ENCODE peak calls at places on chromosomes 2 and 18, in ten cellular contexts. O is GM23338, E is IMR-90, Q is heart right ventricle, U is adrenal gland, S is aorta, G is GM23248, H is ovary, Y is vagina, Z is body of pancreas. B is an unnamed sample. For H3K36me3, the result is how much of the 10 kb centered on the place peaks cover.

GRCh38 chr2:190532581-190532980 is 1.9 kb downstream of the NEMP2 start:
- DNase-seq in O (no peak), E (no peak), Q (no peak), U (no peak), S (no peak), G (no peak), H (no peak), Y (no peak), Z (no peak), B (no peak)

GRCh38 chr2:191166111-191166755 is 15.4 kb upstream of the STAT4 start:
- DNase-seq in O (no peak), E (peak), Q (no peak), U (no peak), S (no peak), G (peak), H (no peak), Y (no peak), Z (no peak), B (no peak)

GRCh38 chr2:98458207-98458606 is 13.5 kb downstream of the INPP4A start:
- DNase-seq in O (no peak), E (peak), Q (no peak), U (no peak), S (no peak), G (peak), H (no peak), Y (peak), Z (no peak), B (peak)

GRCh38 chr2:96537734-96538486 is 1.4 kb downstream of the ARID5A start:
- DNase-seq in O (peak), E (no peak), Q (peak), U (no peak), S (peak), G (peak), H (no peak), Y (no peak), Z (no peak), B (peak)

GRCh38 chr2:71667256-71668182 is 214.2 kb downstream of the DYSF start:
- DNase-seq in O (no peak), E (no peak), Q (no peak), U (no peak), S (peak), G (no peak), H (peak), Y (no peak), Z (no peak), B (no peak)

GRCh38 chr18:75475228-75475627 is 47.7 kb upstream of the SMIM21 start:
- DNase-seq in O (no peak), E (peak), Q (no peak), U (no peak), S (no peak), G (peak), H (no peak), Y (no peak), Z (no peak), B (no peak)

GRCh38 chr18:34467059-34467458 is 242.3 kb upstream of the NOL4 start:
- DNase-seq in O (no peak), E (no peak), Q (no peak), U (no peak), S (no peak), G (peak), H (no peak), Y (no peak), Z (no peak), B (no peak)

GRCh38 chr2:200199576-200200263 is 106.8 kb upstream of the SPATS2L start:
- DNase-seq in O (peak), E (no peak), Q (no peak), U (no peak), S (no peak), G (no peak), H (no peak), Y (no peak), Z (no peak), B (no peak)

GRCh38 chr2:221502270-221502973 is 69.7 kb downstream of the EPHA4 start:
- DNase-seq in O (no peak), E (peak), Q (no peak), U (no peak), S (no peak), G (peak), H (no peak), Y (no peak), Z (no peak), B (no peak)

GRCh38 chr2:158970522-158970855 is 2.0 kb downstream of the TANC1 start:
- DNase-seq in O (no peak), E (no peak), Q (no peak), U (no peak), S (no peak), G (no peak), H (no peak), Y (no peak), Z (no peak), B (no peak)

GRCh38 chr2:40243581-40243980 is 208.3 kb downstream of the SLC8A1 start:
- DNase-seq in O (no peak), E (peak), Q (no peak), U (no peak), S (no peak), G (peak), H (no peak), Y (no peak), Z (no peak), B (no peak)

GRCh38 chr2:56155188-56155587 is 28.6 kb upstream of the CCDC85A start:
- DNase-seq in O (no peak), E (no peak), Q (no peak), U (no peak), S (no peak), G (no peak), H (no peak), Y (no peak), Z (no peak), B (no peak)

GRCh38 chr2:15287447-15288184 is 273.5 kb downstream of the NBAS start:
- DNase-seq in O (peak), E (no peak), Q (no peak), U (no peak), S (no peak), G (no peak), H (no peak), Y (no peak), Z (no peak), B (no peak)

GRCh38 chr2:27622921-27623384 is 5.9 kb downstream of the CCDC121 start:
- DNase-seq in O (peak), E (peak), Q (no peak), U (no peak), S (no peak), G (peak), H (no peak), Y (no peak), Z (no peak), B (no peak)

GRCh38 chr2:62760555-62760954 is 55.0 kb downstream of the EHBP1 start:
- DNase-seq in O (no peak), E (peak), Q (no peak), U (no peak), S (no peak), G (peak), H (no peak), Y (no peak), Z (no peak), B (no peak)

GRCh38 chr2:179274749-179275148 is 10.1 kb upstream of the SESTD1 start:
- DNase-seq in O (no peak), E (peak), Q (no peak), U (no peak), S (no peak), G (no peak), H (no peak), Y (no peak), Z (no peak), B (no peak)

GRCh38 chr2:105252271-105252670 is 10.7 kb downstream of the GPR45 start:
- DNase-seq in O (peak), E (no peak), Q (no peak), U (no peak), S (no peak), G (no peak), H (no peak), Y (no peak), Z (no peak), B (no peak)

GRCh38 chr2:206531996-206532543 is 88.7 kb downstream of the ADAM23 start:
- DNase-seq in O (no peak), E (peak), Q (peak), U (peak), S (no peak), G (peak), H (no peak), Y (no peak), Z (no peak), B (no peak)

GRCh38 chr18:59002974-59003594 is 136.6 kb upstream of the SEC11C start:
- DNase-seq in O (no peak), E (no peak), Q (no peak), U (no peak), S (no peak), G (no peak), H (no peak), Y (no peak), Z (no peak), B (no peak)

GRCh38 chr2:72915907-72916742 is 1.2 kb upstream of the EMX1 start:
- DNase-seq in O (peak), E (no peak), Q (no peak), U (no peak), S (peak), G (peak), H (peak), Y (no peak), Z (peak), B (peak)

GRCh38 chr2:29485631-29486030 is 370.4 kb downstream of the CLIP4 start:
- DNase-seq in O (no peak), E (no peak), Q (no peak), U (no peak), S (no peak), G (no peak), H (no peak), Y (no peak), Z (no peak), B (no peak)

GRCh38 chr18:75057169-75057789 is 151.7 kb downstream of the PTGR3 start:
- DNase-seq in O (no peak), E (no peak), Q (no peak), U (no peak), S (no peak), G (no peak), H (no peak), Y (no peak), Z (no peak), B (no peak)

GRCh38 chr2:233287871-233288270 is 19.7 kb upstream of the SAG start:
- DNase-seq in O (no peak), E (no peak), Q (no peak), U (no peak), S (no peak), G (no peak), H (no peak), Y (no peak), Z (no peak), B (no peak)
- H3K36me3 ChIP-seq in O (under half), E (under half), Q (under half), U (under half), S (under half), G (under half), H (under half), Y (half or more), Z (under half), B (half or more)

DNA sequence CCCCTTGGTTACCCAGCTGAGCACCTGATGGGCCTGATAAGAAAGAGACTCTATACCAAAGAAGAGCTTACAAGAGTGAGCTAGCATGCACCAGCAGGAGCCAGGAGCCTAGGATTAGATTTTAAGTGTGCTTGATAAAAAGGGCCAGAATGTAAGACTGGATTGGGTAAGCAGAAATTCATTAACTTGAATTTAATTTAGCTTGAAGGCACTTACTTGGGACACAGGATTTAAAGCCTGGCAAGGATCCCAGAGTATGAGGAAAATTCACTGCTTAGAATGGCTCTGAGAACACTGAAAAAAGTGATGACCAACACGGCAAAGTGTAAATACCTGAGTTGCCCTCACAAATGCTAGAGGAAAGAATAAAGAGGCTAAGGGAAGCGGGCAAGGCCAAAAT is 91.3 kb upstream of the RBBP8 start:
- DNase-seq in O (no peak), E (peak), Q (no peak), U (no peak), S (no peak), G (peak), H (no peak), Y (no peak), Z (no peak), B (no peak)
- H3K27ac ChIP-seq in O (no peak), E (no peak), Q (no peak), U (no peak), S (no peak), G (no peak), H (no peak), Y (no peak), Z (no peak), B (no peak)

GRCh38 chr2:239167766-239168444 is 232.9 kb downstream of the HDAC4 start:
- DNase-seq in O (no peak), E (no peak), Q (no peak), U (peak), S (no peak), G (no peak), H (no peak), Y (no peak), Z (no peak), B (no peak)

GRCh38 chr2:239166201-239166834 is 234.5 kb downstream of the HDAC4 start:
- DNase-seq in O (no peak), E (peak), Q (no peak), U (peak), S (peak), G (no peak), H (no peak), Y (no peak), Z (no peak), B (no peak)

GRCh38 chr2:239167011-239167673 is 233.7 kb downstream of the HDAC4 start:
- DNase-seq in O (no peak), E (no peak), Q (no peak), U (peak), S (peak), G (no peak), H (no peak), Y (no peak), Z (no peak), B (no peak)

GRCh38 chr2:239169311-239170048 is 231.3 kb downstream of the HDAC4 start:
- DNase-seq in O (no peak), E (no peak), Q (no peak), U (peak), S (peak), G (no peak), H (no peak), Y (no peak), Z (no peak), B (no peak)

DNA sequence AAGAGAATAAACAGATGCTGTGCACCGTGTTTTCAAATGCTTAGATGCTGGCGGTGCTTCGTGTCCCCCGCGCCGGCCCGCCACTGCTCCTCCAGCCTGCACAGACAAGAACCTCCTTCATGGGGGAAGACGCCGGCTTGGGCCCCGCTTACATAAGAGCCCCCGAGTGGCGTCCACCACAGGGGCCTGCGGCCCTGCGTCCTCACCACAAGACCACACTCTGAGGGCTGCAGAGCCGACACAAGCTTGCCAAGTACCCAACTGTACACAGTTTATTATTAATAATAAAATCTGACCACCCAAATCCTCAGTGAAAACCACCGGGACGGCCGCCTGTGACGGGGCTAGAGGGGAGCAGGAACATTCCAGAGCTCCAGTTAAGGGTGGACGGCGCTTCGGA is 232.2 kb downstream of the HDAC4 start:
- DNase-seq in O (no peak), E (no peak), Q (no peak), U (peak), S (peak), G (no peak), H (no peak), Y (no peak), Z (no peak), B (no peak)
- H3K4me3 ChIP-seq in O (no peak), E (no peak), Q (no peak), U (no peak), S (no peak), G (no peak), H (no peak), Y (no peak), Z (no peak), B (no peak)

DNA sequence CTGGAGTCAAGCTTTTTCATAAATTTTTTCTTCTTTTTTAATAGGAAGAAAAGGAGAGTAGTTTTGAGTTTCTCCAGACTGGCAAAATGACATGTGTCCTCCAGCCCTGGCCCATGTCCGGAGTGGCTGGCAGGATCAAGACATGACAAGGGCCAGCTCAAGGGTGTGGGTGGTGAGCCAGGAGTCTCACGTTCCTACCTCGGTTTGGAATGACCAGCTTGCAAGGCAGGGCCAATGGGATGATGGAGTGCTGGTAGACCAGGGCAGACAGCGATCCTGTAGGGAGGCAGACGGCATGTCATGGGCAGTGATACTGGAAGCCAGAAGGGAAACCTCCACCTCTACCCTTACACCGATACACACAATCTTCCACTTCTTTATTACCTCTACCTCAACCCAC is 190.6 kb downstream of the TNS1 start:
- DNase-seq in O (no peak), E (no peak), Q (no peak), U (no peak), S (no peak), G (no peak), H (no peak), Y (no peak), Z (no peak), B (no peak)
- H3K36me3 ChIP-seq in O (under half), E (half or more), Q (under half), U (under half), S (half or more), G (half or more), H (under half), Y (half or more), Z (half or more), B (under half)

DNA sequence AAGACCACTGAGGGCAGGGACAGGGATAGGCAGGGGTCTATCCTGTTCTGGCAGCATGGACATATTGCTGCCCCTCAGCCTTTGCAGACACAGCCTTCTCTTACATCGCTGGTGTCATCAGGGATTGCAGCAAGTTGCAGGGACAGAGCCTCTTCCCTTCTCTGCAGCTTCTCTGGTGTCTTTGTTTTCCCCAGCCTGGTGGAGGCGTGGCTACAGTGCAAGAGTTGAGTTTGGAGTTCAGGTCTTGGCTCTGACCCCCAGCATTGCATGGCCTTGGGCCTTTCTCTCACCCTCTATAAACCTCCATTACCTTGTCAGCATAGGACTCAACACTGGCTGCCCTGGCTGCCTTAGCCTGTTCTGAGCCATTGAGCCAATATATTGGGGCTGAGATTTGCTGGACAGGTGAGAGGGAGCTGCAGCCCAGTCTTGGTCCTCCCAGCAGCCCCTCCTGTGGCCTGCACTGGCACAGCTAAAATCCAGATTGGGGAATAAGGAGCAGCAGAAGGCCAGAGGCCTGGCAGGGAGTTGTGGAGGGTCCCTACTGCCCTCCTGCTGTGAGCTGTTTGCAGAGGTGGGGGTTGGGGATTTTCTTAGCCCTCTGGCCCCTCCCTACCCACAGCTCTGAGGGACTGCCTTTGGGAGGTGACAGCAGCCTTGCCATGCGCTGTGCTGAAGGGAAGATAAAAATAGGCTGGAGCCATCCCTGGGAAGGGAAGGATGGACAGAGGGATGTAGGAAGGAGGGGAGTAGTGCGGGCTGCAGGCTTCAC is 22.8 kb downstream of the EHD3 start:
- DNase-seq in O (peak), E (no peak), Q (no peak), U (no peak), S (peak), G (no peak), H (no peak), Y (no peak), Z (no peak), B (no peak)
- H3K27ac ChIP-seq in O (no peak), E (no peak), Q (no peak), U (no peak), S (no peak), G (no peak), H (no peak), Y (no peak), Z (no peak), B (no peak)

GRCh38 chr2:225463449-225463848 is 63.9 kb downstream of the NYAP2 start:
- DNase-seq in O (no peak), E (no peak), Q (no peak), U (no peak), S (no peak), G (no peak), H (no peak), Y (no peak), Z (no peak), B (no peak)

GRCh38 chr2:225462945-225463344 is 63.4 kb downstream of the NYAP2 start:
- DNase-seq in O (no peak), E (no peak), Q (no peak), U (no peak), S (no peak), G (no peak), H (no peak), Y (no peak), Z (no peak), B (no peak)

GRCh38 chr2:225465827-225466226 is 66.3 kb downstream of the NYAP2 start:
- DNase-seq in O (peak), E (no peak), Q (no peak), U (no peak), S (no peak), G (no peak), H (no peak), Y (no peak), Z (no peak), B (no peak)

GRCh38 chr2:225466891-225467604 is 67.5 kb downstream of the NYAP2 start:
- DNase-seq in O (no peak), E (no peak), Q (no peak), U (no peak), S (no peak), G (no peak), H (no peak), Y (no peak), Z (no peak), B (no peak)

DNA sequence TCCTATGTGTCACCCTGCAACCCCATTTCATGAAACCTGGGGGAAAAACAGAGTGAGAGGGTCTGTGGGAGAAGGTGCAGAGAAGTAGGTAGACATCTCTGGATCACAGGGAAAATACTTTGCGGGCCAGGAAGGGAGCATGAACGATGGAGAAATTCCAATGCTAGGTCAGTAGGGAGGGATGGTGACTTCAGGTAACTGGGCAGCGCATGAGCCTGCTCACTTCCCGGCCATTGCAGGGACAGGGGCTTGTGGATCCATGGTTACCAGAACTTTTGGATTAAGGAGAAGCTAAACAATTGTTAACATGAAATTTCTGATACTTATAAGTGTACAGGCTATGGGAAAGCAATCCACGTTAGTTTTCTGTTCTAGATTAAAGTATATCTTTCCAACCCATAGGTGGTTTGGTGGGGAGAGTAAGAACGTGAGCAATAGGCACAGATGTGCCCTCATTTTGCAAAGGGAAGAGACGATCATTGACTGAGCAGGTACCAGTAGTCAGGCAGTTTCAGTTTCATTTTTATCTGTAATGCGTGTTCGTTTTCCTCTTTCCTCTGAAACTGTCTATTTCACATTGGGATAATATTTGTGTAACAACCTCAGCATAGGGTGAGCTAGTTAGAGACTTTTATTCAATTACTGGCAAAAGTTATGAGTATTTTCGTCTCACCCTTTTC is 65.0 kb downstream of the NYAP2 start:
- DNase-seq in O (no peak), E (no peak), Q (no peak), U (no peak), S (no peak), G (no peak), H (no peak), Y (no peak), Z (no peak), B (peak)
- H3K4me3 ChIP-seq in O (no peak), E (peak), Q (peak), U (no peak), S (no peak), G (no peak), H (no peak), Y (peak), Z (no peak), B (peak)